ENCODE peak calls at places on chromosomes 13 and 19, in four cellular contexts. I is psoas muscle, U is body of pancreas, N is left ventricle myocardium inferior. O is an unnamed sample.
A peak's percentile ranks its signal among the peaks of the same experiment; 100 is the strongest.

GRCh38 chr19:5434970-5435641 is 20.1 kb upstream of the ZNRF4 start:
- DNase-seq in I (no peak), U (no peak), N (no peak), O (no peak)

GRCh38 chr19:30717381-30717780 is 345.2 kb downstream of the ZNF536 start:
- DNase-seq in I (no peak), U (no peak), N (no peak), O (no peak)

GRCh38 chr19:48975947-48976847 is 11.1 kb downstream of the FTL start:
- DNase-seq in I (no peak), U (no peak), N (no peak), O (no peak)

GRCh38 chr13:67408823-67409222 is 178.7 kb upstream of the PCDH9 start:
- DNase-seq in I (no peak), U (no peak), N (no peak), O (no peak)

GRCh38 chr19:54518844-54519243 is 16.2 kb downstream of the LAIR2 start:
- DNase-seq in I (no peak), U (no peak), N (no peak), O (no peak)

GRCh38 chr13:76023644-76024043 is 387.5 kb downstream of the LMO7 start:
- DNase-seq in I (no peak), U (no peak), N (no peak), O (no peak)

GRCh38 chr13:44244288-44244687 is 129.3 kb upstream of the SERP2 start:
- DNase-seq in I (no peak), U (no peak), N (no peak), O (no peak)

GRCh38 chr19:2600914-2601870 is 101.3 kb downstream of the GNG7 start:
- DNase-seq in I (no peak), U (no peak), N (no peak), O (peak; percentile 14)

GRCh38 chr13:30256713-30257432 is 50.5 kb downstream of the KATNAL1 start:
- DNase-seq in I (no peak), U (no peak), N (no peak), O (no peak)

GRCh38 chr19:12668346-12668745 is 1.7 kb downstream of the WDR83 start:
- DNase-seq in I (no peak), U (no peak), N (no peak), O (no peak)

GRCh38 chr13:94192576-94192975 is 286.9 kb downstream of the DCT start:
- DNase-seq in I (no peak), U (peak; percentile 28), N (no peak), O (no peak)

GRCh38 chr19:53466726-53467125 is 807 bp upstream of the ZNF813 start:
- DNase-seq in I (no peak), U (no peak), N (no peak), O (no peak)

GRCh38 chr19:30406220-30406944 is 34.2 kb downstream of the ZNF536 start:
- DNase-seq in I (no peak), U (peak; percentile 16), N (peak; percentile 28), O (no peak)

GRCh38 chr13:102901056-102901455 is 55.2 kb downstream of the ERCC5 start:
- DNase-seq in I (no peak), U (no peak), N (no peak), O (no peak)

GRCh38 chr19:13894552-13894951 is 11.4 kb downstream of the BRME1 start:
- DNase-seq in I (no peak), U (no peak), N (no peak), O (no peak)

GRCh38 chr19:13896227-13896626 is 9.7 kb downstream of the BRME1 start:
- DNase-seq in I (no peak), U (no peak), N (no peak), O (no peak)

GRCh38 chr19:13899393-13899792 is 6.5 kb downstream of the BRME1 start:
- DNase-seq in I (no peak), U (no peak), N (no peak), O (no peak)

GRCh38 chr19:13902993-13903555 is 2.8 kb downstream of the BRME1 start:
- DNase-seq in I (no peak), U (no peak), N (no peak), O (no peak)

DNA sequence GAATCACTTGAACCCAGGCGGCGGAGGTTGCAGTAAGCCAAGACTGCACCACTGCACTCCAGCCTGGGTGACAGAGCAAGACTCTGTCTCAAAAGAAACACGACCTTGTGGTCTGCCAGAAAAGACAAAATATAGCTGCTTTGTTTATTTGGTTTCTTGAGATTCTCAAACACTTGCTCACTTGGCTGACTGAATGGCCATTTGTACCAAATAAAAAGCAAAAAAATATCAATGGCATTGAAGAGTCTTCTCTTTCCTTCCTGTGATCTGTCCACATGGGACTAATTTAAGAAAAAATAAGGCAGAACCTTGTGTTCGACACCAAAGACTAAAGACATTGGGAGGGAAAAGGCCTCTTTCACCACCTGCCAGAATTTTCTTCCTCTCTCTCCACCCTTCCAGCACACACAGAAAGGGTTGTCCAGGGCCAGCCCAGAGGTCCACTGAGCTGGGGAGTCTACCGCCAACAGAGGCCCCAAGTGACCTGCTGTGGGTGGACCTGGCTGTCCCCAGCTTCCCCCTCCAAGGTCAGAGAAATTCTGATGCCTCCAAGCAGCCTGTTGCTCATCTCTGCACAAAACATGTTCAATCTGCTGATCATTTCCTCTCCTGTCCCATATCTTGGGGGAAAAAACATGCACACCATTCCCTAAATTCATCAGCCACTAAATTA is 5.9 kb downstream of the BRME1 start:
- DNase-seq in I (no peak), U (no peak), N (no peak), O (no peak)
- H3K27ac ChIP-seq in I (no peak overlapping the region), U (peak overlapping the region; percentile 62), N (no peak overlapping the region), O (no peak overlapping the region)

DNA sequence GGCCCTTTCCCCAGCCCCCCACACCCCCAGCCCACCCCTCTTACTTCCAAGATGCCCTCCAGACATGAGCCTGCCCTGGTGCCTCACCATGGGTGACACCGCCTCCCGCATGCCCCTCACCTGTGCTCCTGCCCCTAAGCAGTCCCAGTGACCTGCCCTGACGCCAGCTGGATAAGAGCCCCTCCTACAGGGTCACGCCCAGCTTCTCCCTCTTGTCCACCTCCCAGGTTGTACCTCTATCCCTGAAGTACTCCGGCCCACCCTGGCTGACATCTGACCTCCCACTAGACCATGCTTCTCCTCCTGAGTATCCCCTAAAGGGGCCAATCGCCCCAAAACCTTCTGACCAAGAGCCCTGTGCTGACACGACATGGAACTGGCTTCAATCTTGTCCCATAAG is 51.3 kb downstream of the COLGALT1 start:
- DNase-seq in I (no peak), U (no peak), N (no peak), O (no peak)
- H3K4me3 ChIP-seq in I (no peak overlapping the region), U (no peak overlapping the region), N (peak overlapping the region; percentile 63), O (peak overlapping the region; percentile 44)

GRCh38 chr13:40874138-40874776 is 84.8 kb downstream of the SLC25A15 start:
- DNase-seq in I (no peak), U (no peak), N (no peak), O (no peak)
- H3K9me3 ChIP-seq in I (peaks cover 14% of the 10 kb centered on the region), U (peaks cover 52% of the 10 kb centered on the region), N (peaks cover 68% of the 10 kb centered on the region), O (peaks cover 26% of the 10 kb centered on the region)

DNA sequence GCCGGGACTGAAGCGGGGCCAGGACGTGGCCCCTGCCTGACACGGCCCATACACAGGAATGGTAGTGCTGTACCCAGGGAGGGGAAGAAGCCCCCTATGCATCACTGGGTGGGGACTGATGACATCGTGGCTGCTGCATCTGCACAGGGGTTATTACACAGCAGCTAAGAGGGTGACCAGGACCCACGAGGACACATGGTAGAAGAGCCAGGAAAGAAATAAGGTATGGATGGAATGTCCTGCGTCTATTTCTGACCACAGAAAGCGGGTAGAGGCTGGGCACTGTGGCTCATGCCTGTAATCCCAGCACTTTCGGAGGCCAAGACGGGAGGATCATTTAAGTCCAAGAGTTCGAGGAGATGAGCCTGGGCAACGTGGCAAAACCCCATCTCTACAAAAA is 24.1 kb downstream of the DCAF15 start:
- DNase-seq in I (no peak), U (no peak), N (no peak), O (no peak)
- H3K27ac ChIP-seq in I (peak overlapping the region; percentile 46), U (no peak overlapping the region), N (peak overlapping the region; percentile 91), O (peak overlapping the region; percentile 73)

GRCh38 chr13:41132512-41133152 is at the start of gene KBTBD6:
- DNase-seq in I (peak; percentile 98), U (peak; percentile 97), N (peak; percentile 96), O (peak; percentile 97)

GRCh38 chr13:41127746-41128145 is 4.9 kb downstream of the KBTBD6 start:
- DNase-seq in I (no peak), U (no peak), N (no peak), O (no peak)

GRCh38 chr13:41133951-41134350 is 1.3 kb upstream of the KBTBD6 start:
- DNase-seq in I (no peak), U (no peak), N (no peak), O (no peak)

GRCh38 chr13:41130356-41130755 is 2.2 kb downstream of the KBTBD6 start:
- DNase-seq in I (no peak), U (no peak), N (no peak), O (no peak)
- H3K4me3 ChIP-seq in I (peak overlapping the region; percentile 85), U (no peak overlapping the region), N (peak overlapping the region; percentile 87), O (no peak overlapping the region)

O was measured in tibial artery.